ENCODE peak calls at places on chromosomes 4 and X, in six cellular contexts. E is GM13977, D is lower leg skin, Z is mesothelial cell of epicardium, K is testis, F is stomach. G is an unnamed sample.

GRCh38 chr4:172688536-172688935 is 480.1 kb upstream of the GALNT7 start:
- DNase-seq in E (no peak), D (no peak), Z (no peak), K (no peak), F (no peak), G (no peak)

GRCh38 chr4:42785817-42786216 is 106.7 kb upstream of the GRXCR1 start:
- DNase-seq in E (no peak), D (no peak), Z (no peak), K (no peak), F (no peak), G (no peak)

GRCh38 chr4:163350672-163351071 is 7.0 kb downstream of the NPY5R start:
- DNase-seq in E (no peak), D (no peak), Z (no peak), K (no peak), F (no peak), G (no peak)

GRCh38 chrX:33252306-33252825 is 41.0 kb upstream of the DMD start:
- DNase-seq in E (no peak), D (no peak), Z (no peak), K (no peak), F (no peak), G (no peak)

GRCh38 chrX:72081605-72082320 is 50.0 kb downstream of the RTL5 start:
- DNase-seq in E (no peak), D (no peak), Z (no peak), K (no peak), F (no peak), G (no peak)

GRCh38 chrX:85570496-85570895 is 191.0 kb upstream of the POF1B start:
- DNase-seq in E (no peak), D (no peak), Z (no peak), K (no peak), F (no peak), G (no peak)

GRCh38 chr4:145843148-145843547 is 95.5 kb downstream of the ZNF827 start:
- DNase-seq in E (no peak), D (no peak), Z (no peak), K (no peak), F (no peak), G (no peak)

GRCh38 chr4:136277741-136278140 is 1254.6 kb downstream of the PCDH18 start:
- DNase-seq in E (no peak), D (no peak), Z (no peak), K (no peak), F (no peak), G (no peak)

GRCh38 chr4:108114503-108114902 is 54.2 kb downstream of the LEF1 start:
- DNase-seq in E (no peak), D (no peak), Z (no peak), K (no peak), F (no peak), G (no peak)

GRCh38 chrX:18290200-18290599 is 64.3 kb downstream of the SCML2 start:
- DNase-seq in E (no peak), D (no peak), Z (no peak), K (no peak), F (no peak), G (no peak)

GRCh38 chr4:185242749-185243533 is 33.5 kb downstream of the SNX25 start:
- DNase-seq in E (no peak), D (no peak), Z (no peak), K (no peak), F (no peak), G (no peak)

GRCh38 chrX:29948653-29949052 is 266.7 kb upstream of the MAGEB2 start:
- DNase-seq in E (no peak), D (no peak), Z (no peak), K (no peak), F (no peak), G (no peak)

GRCh38 chr4:142353149-142353738 is 492.9 kb downstream of the INPP4B start:
- DNase-seq in E (no peak), D (no peak), Z (no peak), K (peak), F (no peak), G (no peak)

GRCh38 chr4:67035501-67035900 is 509.8 kb downstream of the CENPC start:
- DNase-seq in E (no peak), D (no peak), Z (no peak), K (no peak), F (no peak), G (no peak)

GRCh38 chr4:142404191-142404611 is 441.9 kb downstream of the INPP4B start:
- DNase-seq in E (no peak), D (no peak), Z (no peak), K (no peak), F (no peak), G (no peak)

GRCh38 chrX:40325161-40325560 is 227.4 kb upstream of the BCOR start:
- DNase-seq in E (no peak), D (no peak), Z (no peak), K (no peak), F (no peak), G (no peak)

GRCh38 chr4:116180056-116180690 is 905.2 kb downstream of the TRAM1L1 start:
- DNase-seq in E (peak), D (no peak), Z (no peak), K (no peak), F (no peak), G (no peak)

GRCh38 chr4:109207060-109207459 is 95.4 kb downstream of the COL25A1 start:
- DNase-seq in E (no peak), D (no peak), Z (no peak), K (no peak), F (no peak), G (no peak)

GRCh38 chr4:106062452-106062875 is 167.2 kb downstream of the NPNT start:
- DNase-seq in E (no peak), D (no peak), Z (no peak), K (no peak), F (no peak), G (no peak)

DNA sequence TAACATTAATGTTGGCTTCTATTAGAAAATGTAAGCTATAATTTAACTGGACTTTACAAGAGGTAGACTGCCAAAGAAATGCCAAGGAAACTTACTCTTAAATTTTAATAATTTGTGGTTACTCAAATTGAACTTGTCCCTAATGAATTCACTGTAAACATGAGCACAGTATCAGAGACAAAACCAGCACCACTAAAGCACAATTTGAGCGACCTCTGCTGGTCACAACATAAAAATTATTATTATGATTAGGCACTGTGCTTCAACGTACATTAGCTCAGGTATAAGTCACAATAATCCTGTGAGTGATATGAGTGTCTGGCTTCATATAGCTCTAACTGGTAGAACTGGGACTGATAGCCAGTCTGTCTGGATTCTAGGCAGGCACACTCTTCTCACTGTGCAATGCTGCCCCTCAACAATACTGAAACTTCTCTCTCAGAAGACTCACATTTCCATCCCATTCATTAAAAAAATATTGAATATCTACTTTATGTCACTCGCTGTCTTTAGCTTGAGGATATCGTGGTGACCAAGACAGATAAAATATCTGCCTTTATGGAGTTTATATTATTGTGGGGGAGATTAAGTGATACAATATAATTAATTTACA is 8.0 kb downstream of the NUDT6 start:
- DNase-seq in E (peak), D (no peak), Z (no peak), K (no peak), F (no peak), G (no peak)
- TF ChIP-seq CTCF in E (peak), D (no peak), Z (no peak), K (no peak), F (no peak), G (no peak)

GRCh38 chr4:176217510-176217909 is 22.1 kb upstream of the SPATA4 start:
- DNase-seq in E (no peak), D (no peak), Z (no peak), K (no peak), F (no peak), G (no peak)
- TF ChIP-seq CTCF in E (peak), D (no peak), Z (no peak), K (no peak), F (no peak), G (no peak)

GRCh38 chrX:150761176-150761818 is 68.1 kb downstream of the MTMR1 start:
- DNase-seq in E (no peak), D (peak), Z (no peak), K (no peak), F (no peak), G (no peak)
- TF ChIP-seq CTCF in E (no peak), D (no peak), Z (no peak), K (no peak), F (no peak), G (no peak)

GRCh38 chrX:41759817-41760216 is 35.8 kb downstream of the GPR82 start:
- DNase-seq in E (peak), D (no peak), Z (no peak), K (no peak), F (no peak), G (no peak)
- TF ChIP-seq CTCF in E (peak), D (no peak), Z (no peak), K (no peak), F (no peak), G (peak)

GRCh38 chr4:177161781-177162180 is 147.9 kb upstream of the NEIL3 start:
- DNase-seq in E (no peak), D (no peak), Z (no peak), K (no peak), F (no peak), G (no peak)
- TF ChIP-seq CTCF in E (no peak), D (no peak), Z (no peak), K (no peak), F (no peak), G (no peak)

GRCh38 chrX:138771042-138771441 is 59.5 kb upstream of the FGF13 start:
- DNase-seq in E (no peak), D (no peak), Z (no peak), K (no peak), F (no peak), G (no peak)

GRCh38 chrX:138769918-138770317 is 58.4 kb upstream of the FGF13 start:
- DNase-seq in E (no peak), D (no peak), Z (no peak), K (no peak), F (no peak), G (no peak)

GRCh38 chrX:138777230-138777629 is 65.7 kb upstream of the FGF13 start:
- DNase-seq in E (no peak), D (no peak), Z (no peak), K (no peak), F (no peak), G (no peak)

DNA sequence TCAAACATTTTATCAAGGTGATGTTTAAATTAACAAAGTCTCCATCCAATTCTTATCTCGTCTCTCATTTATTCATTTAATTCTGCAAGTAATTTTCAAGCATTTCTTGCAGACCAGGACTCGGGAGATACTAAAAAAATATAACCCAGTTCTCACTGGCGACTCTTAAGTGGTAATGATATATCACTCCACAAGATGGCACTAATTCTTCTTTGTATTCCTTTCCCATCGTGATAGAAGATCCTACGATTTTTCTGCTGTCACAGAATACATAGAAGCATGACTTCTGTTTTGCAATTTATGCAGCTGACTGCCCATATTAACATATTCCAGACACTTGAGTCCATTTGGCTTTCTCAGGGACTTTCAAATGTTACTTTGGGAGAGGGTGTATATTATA is 64.0 kb upstream of the FGF13 start:
- DNase-seq in E (peak), D (no peak), Z (no peak), K (no peak), F (no peak), G (no peak)
- TF ChIP-seq CTCF in E (peak), D (no peak), Z (peak), K (peak), F (no peak), G (no peak)

GRCh38 chr4:147837435-147837834 is 105.5 kb downstream of the ARHGAP10 start:
- DNase-seq in E (no peak), D (no peak), Z (no peak), K (no peak), F (no peak), G (no peak)
- TF ChIP-seq CTCF in E (no peak), D (no peak), Z (no peak), K (peak), F (peak), G (no peak)

GRCh38 chrX:123450217-123450616 is 266.1 kb downstream of the GRIA3 start:
- DNase-seq in E (peak), D (no peak), Z (no peak), K (no peak), F (no peak), G (no peak)
- TF ChIP-seq CTCF in E (peak), D (no peak), Z (peak), K (no peak), F (no peak), G (no peak)

G was measured in CD8-positive, alpha-beta T cell.